ENCODE peak calls at places on chromosomes 11 and 22, in eight cellular contexts. Y, N, H, T, Z, E, U and D are unnamed samples.

GRCh38 chr22:22371031-22371541 is 126.5 kb downstream of the VPREB1 start:
- DNase-seq in Y (no peak), N (no peak), H (no peak), T (no peak), Z (no peak), E (no peak), U (peak; percentile 75), D (no peak)

GRCh38 chr11:88353835-88354496 is 16.4 kb upstream of the CTSC start:
- DNase-seq in Y (no peak), N (no peak), H (no peak), T (no peak), Z (no peak), E (no peak), U (no peak), D (no peak)

GRCh38 chr11:108973402-108974119 is 308.7 kb downstream of the DDX10 start:
- DNase-seq in Y (no peak), N (no peak), H (peak; percentile 89), T (no peak), Z (no peak), E (no peak), U (no peak), D (no peak)

GRCh38 chr11:110311783-110312578 is 15.6 kb upstream of the RDX start:
- DNase-seq in Y (no peak), N (no peak), H (peak; percentile 74), T (no peak), Z (no peak), E (no peak), U (no peak), D (no peak)

GRCh38 chr22:43376765-43377485 is 33.8 kb upstream of the SCUBE1 start:
- DNase-seq in Y (peak; percentile 64), N (no peak), H (peak; percentile 69), T (peak; percentile 51), Z (peak; percentile 72), E (no peak), U (no peak), D (no peak)

GRCh38 chr11:73239571-73240189 is 21.6 kb downstream of the P2RY2 start:
- DNase-seq in Y (no peak), N (no peak), H (no peak), T (peak; percentile 35), Z (no peak), E (no peak), U (no peak), D (no peak)

GRCh38 chr11:9687736-9688494 is 24.0 kb downstream of the SWAP70 start:
- DNase-seq in Y (no peak), N (no peak), H (peak; percentile 29), T (peak; percentile 28), Z (no peak), E (no peak), U (no peak), D (no peak)

GRCh38 chr11:107689317-107690202 is 22.3 kb downstream of the SLN start:
- DNase-seq in Y (peak; percentile 62), N (peak; percentile 50), H (peak; percentile 43), T (peak; percentile 77), Z (peak; percentile 26), E (peak; percentile 57), U (no peak), D (no peak)

GRCh38 chr11:61626580-61627380 is 45.9 kb upstream of the SYT7 start:
- DNase-seq in Y (peak; percentile 93), N (no peak), H (peak; percentile 45), T (peak; percentile 96), Z (no peak), E (no peak), U (no peak), D (no peak)

GRCh38 chr11:57251037-57251436 is 14.0 kb upstream of the APLNR start:
- DNase-seq in Y (no peak), N (no peak), H (no peak), T (no peak), Z (no peak), E (no peak), U (no peak), D (no peak)

GRCh38 chr11:1373536-1374214 is 16.1 kb upstream of the BRSK2 start:
- DNase-seq in Y (no peak), N (no peak), H (peak; percentile 32), T (no peak), Z (no peak), E (no peak), U (no peak), D (no peak)

GRCh38 chr11:61718613-61719302 is 33.7 kb upstream of the MYRF start:
- DNase-seq in Y (no peak), N (peak; percentile 78), H (peak; percentile 80), T (no peak), Z (no peak), E (peak; percentile 71), U (no peak), D (peak; percentile 75)

GRCh38 chr11:61870429-61871039 is 20.8 kb downstream of the FADS3 start:
- DNase-seq in Y (no peak), N (no peak), H (no peak), T (no peak), Z (no peak), E (no peak), U (no peak), D (peak; percentile 63)

GRCh38 chr11:45209904-45210699 is 63.7 kb downstream of the PRDM11 start:
- DNase-seq in Y (no peak), N (peak; percentile 96), H (peak; percentile 32), T (peak; percentile 63), Z (no peak), E (peak; percentile 41), U (peak; percentile 96), D (peak; percentile 67)

GRCh38 chr11:95444309-95445202 is 213.6 kb upstream of the SESN3 start:
- DNase-seq in Y (no peak), N (no peak), H (no peak), T (no peak), Z (no peak), E (no peak), U (no peak), D (no peak)

GRCh38 chr22:24161909-24162308 is 19.4 kb upstream of the SUSD2 start:
- DNase-seq in Y (peak; percentile 38), N (no peak), H (no peak), T (peak; percentile 80), Z (no peak), E (no peak), U (no peak), D (no peak)
- H3K4me1 ChIP-seq in Y (no peaks in the 10 kb centered on the region), N (peaks cover 14% of the 10 kb centered on the region), H (peaks cover 12% of the 10 kb centered on the region), T (peaks cover 13% of the 10 kb centered on the region), Z (peaks cover 37% of the 10 kb centered on the region), E (peaks cover 6% of the 10 kb centered on the region), U (peaks cover 78% of the 10 kb centered on the region), D (peaks cover 52% of the 10 kb centered on the region)

GRCh38 chr11:117020873-117021564 is 77.2 kb downstream of the SIK3 start:
- DNase-seq in Y (no peak), N (no peak), H (no peak), T (no peak), Z (no peak), E (no peak), U (no peak), D (no peak)
- H3K4me1 ChIP-seq in Y (peaks cover 26% of the 10 kb centered on the region), N (no peaks in the 10 kb centered on the region), H (peaks cover 2% of the 10 kb centered on the region), T (peaks cover 55% of the 10 kb centered on the region), Z (peaks cover 42% of the 10 kb centered on the region), E (peaks cover 8% of the 10 kb centered on the region), U (peaks cover 49% of the 10 kb centered on the region), D (no peaks in the 10 kb centered on the region)

GRCh38 chr11:93820085-93820710 is 30.2 kb downstream of the VSTM5 start:
- DNase-seq in Y (no peak), N (no peak), H (no peak), T (no peak), Z (no peak), E (peak; percentile 26), U (no peak), D (no peak)

GRCh38 chr11:93823210-93823609 is 27.2 kb downstream of the VSTM5 start:
- DNase-seq in Y (no peak), N (no peak), H (no peak), T (no peak), Z (no peak), E (no peak), U (no peak), D (no peak)

GRCh38 chr11:93822359-93822758 is 28.1 kb downstream of the VSTM5 start:
- DNase-seq in Y (no peak), N (no peak), H (no peak), T (no peak), Z (no peak), E (no peak), U (no peak), D (no peak)

GRCh38 chr11:93821617-93822016 is 28.8 kb downstream of the VSTM5 start:
- DNase-seq in Y (no peak), N (no peak), H (no peak), T (no peak), Z (no peak), E (no peak), U (no peak), D (no peak)

GRCh38 chr11:93820847-93821246 is 29.6 kb downstream of the VSTM5 start:
- DNase-seq in Y (no peak), N (no peak), H (no peak), T (no peak), Z (no peak), E (no peak), U (no peak), D (no peak)
- H3K4me1 ChIP-seq in Y (no peaks in the 10 kb centered on the region), N (no peaks in the 10 kb centered on the region), H (no peaks in the 10 kb centered on the region), T (no peaks in the 10 kb centered on the region), Z (no peaks in the 10 kb centered on the region), E (peaks cover 20% of the 10 kb centered on the region), U (peaks cover 11% of the 10 kb centered on the region), D (no peaks in the 10 kb centered on the region)

GRCh38 chr22:45508814-45509213 is 6.1 kb downstream of the FBLN1 start:
- DNase-seq in Y (no peak), N (no peak), H (no peak), T (no peak), Z (no peak), E (no peak), U (no peak), D (no peak)

GRCh38 chr22:45510376-45511232 is 7.9 kb downstream of the FBLN1 start:
- DNase-seq in Y (no peak), N (no peak), H (peak; percentile 53), T (no peak), Z (no peak), E (no peak), U (no peak), D (no peak)

GRCh38 chr22:45511847-45512261 is 9.2 kb downstream of the FBLN1 start:
- DNase-seq in Y (peak; percentile 40), N (peak; percentile 86), H (peak; percentile 91), T (peak; percentile 46), Z (no peak), E (no peak), U (no peak), D (peak; percentile 87)

GRCh38 chr22:45515678-45516077 is 13.0 kb downstream of the FBLN1 start:
- DNase-seq in Y (no peak), N (no peak), H (no peak), T (no peak), Z (no peak), E (no peak), U (no peak), D (no peak)

GRCh38 chr22:45512363-45512762 is 9.7 kb downstream of the FBLN1 start:
- DNase-seq in Y (no peak), N (no peak), H (no peak), T (no peak), Z (no peak), E (no peak), U (no peak), D (no peak)
- H3K4me1 ChIP-seq in Y (no peaks in the 10 kb centered on the region), N (peaks cover 17% of the 10 kb centered on the region), H (peaks cover 30% of the 10 kb centered on the region), T (peaks cover 8% of the 10 kb centered on the region), Z (no peaks in the 10 kb centered on the region), E (peaks cover 52% of the 10 kb centered on the region), U (peaks cover 82% of the 10 kb centered on the region), D (peaks cover 46% of the 10 kb centered on the region)

DNA sequence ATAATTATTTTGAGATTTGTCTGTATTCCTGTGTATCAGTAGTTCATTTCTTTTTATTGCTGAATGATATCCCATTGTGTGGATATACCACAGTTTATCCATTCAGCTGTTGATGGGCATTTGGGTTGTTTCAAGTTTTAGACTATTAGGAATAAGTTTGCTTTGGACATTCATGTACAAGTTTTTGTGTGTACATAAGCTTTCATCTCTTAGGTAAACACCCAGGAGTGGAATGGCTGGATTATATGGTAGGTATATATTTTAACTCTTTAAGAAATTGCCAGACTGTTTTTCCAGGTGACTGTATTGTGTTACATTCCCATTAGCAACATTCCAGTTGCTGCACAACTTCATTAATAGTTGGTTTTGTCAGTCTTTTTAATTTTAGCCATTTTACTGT is 52.0 kb downstream of the ARHGEF12 start:
- DNase-seq in Y (no peak), N (no peak), H (no peak), T (no peak), Z (no peak), E (no peak), U (no peak), D (no peak)
- H3K4me1 ChIP-seq in Y (peaks cover 21% of the 10 kb centered on the region), N (peaks cover 5% of the 10 kb centered on the region), H (peaks cover 5% of the 10 kb centered on the region), T (peaks cover 23% of the 10 kb centered on the region), Z (no peaks in the 10 kb centered on the region), E (peaks cover 4% of the 10 kb centered on the region), U (peaks cover 58% of the 10 kb centered on the region), D (no peaks in the 10 kb centered on the region)